ENCODE peak calls at places on chromosomes 2 and 18, in seven cellular contexts. P is HCT116, H is K562, O is GM12878, Y is H1, L is HepG2, C is SK-N-SH. W is an unnamed sample.

GRCh38 chr2:64230540-64230939 is 86.3 kb upstream of the PELI1 start:
- DNase-seq in L (no peak), Y (no peak), C (no peak), H (no peak), O (no peak), P (no peak), W (no peak)

GRCh38 chr2:134401081-134401497 is 147.2 kb downstream of the MGAT5 start:
- DNase-seq in Y (no peak), P (no peak), H (no peak), C (peak; percentile 70), L (no peak), O (no peak), W (no peak)

GRCh38 chr18:711330-711692 is 1.1 kb downstream of the ENOSF1 start:
- DNase-seq in C (peak; percentile 26), O (no peak), H (peak; percentile 52), P (no peak), L (no peak), Y (peak; percentile 45), W (no peak)

GRCh38 chr2:233112261-233113113 is 52.3 kb downstream of the INPP5D start:
- DNase-seq in H (no peak), Y (no peak), P (no peak), L (no peak), O (no peak), C (no peak), W (no peak)

GRCh38 chr18:41162191-41162590 is 792.8 kb upstream of the PIK3C3 start:
- DNase-seq in Y (no peak), P (no peak), H (no peak), L (no peak), O (no peak), C (no peak), W (no peak)

GRCh38 chr2:237685408-237685807 is 58.0 kb downstream of the LRRFIP1 start:
- DNase-seq in H (no peak), P (no peak), C (no peak), L (peak; percentile 66), Y (no peak), O (no peak), W (no peak)

GRCh38 chr18:78073275-78073674 is 823.6 kb downstream of the GALR1 start:
- DNase-seq in C (no peak), O (no peak), L (no peak), Y (no peak), H (no peak), P (no peak), W (no peak)

GRCh38 chr2:96146881-96147592 is 1.8 kb upstream of the DUSP2 start:
- DNase-seq in C (peak; percentile 85), L (no peak), Y (no peak), P (no peak), H (no peak), O (no peak), W (no peak)

GRCh38 chr2:41879367-41879871 is 168.4 kb upstream of the PKDCC start:
- DNase-seq in H (no peak), Y (no peak), C (peak; percentile 50), O (no peak), L (peak; percentile 16), P (no peak), W (no peak)

GRCh38 chr2:187299122-187299906 is 148.7 kb downstream of the CALCRL start:
- DNase-seq in L (no peak), H (no peak), O (no peak), P (no peak), Y (no peak), C (peak; percentile 12), W (no peak)

GRCh38 chr18:72878561-72878960 is 10.8 kb upstream of the NETO1 start:
- DNase-seq in Y (no peak), O (no peak), H (no peak), L (no peak), C (no peak), P (no peak), W (no peak)

GRCh38 chr2:159140070-159140774 is 146.3 kb downstream of the WDSUB1 start:
- DNase-seq in L (no peak), C (no peak), Y (no peak), O (no peak), H (no peak), P (no peak), W (no peak)

GRCh38 chr2:152537252-152537651 is 180.0 kb downstream of the PRPF40A start:
- DNase-seq in P (no peak), O (no peak), C (peak; percentile 29), Y (no peak), L (no peak), H (no peak), W (no peak)

GRCh38 chr18:31791817-31792579 is 31.3 kb upstream of the SLC25A52 start:
- DNase-seq in H (no peak), C (no peak), O (peak; percentile 76), L (no peak), P (no peak), Y (no peak), W (no peak)

GRCh38 chr2:237118025-237118424 is 32.3 kb downstream of the COPS8 start:
- DNase-seq in P (no peak), O (no peak), C (no peak), H (no peak), L (no peak), Y (no peak), W (no peak)

GRCh38 chr2:191923652-191923997 is 76.7 kb upstream of the CAVIN2 start:
- DNase-seq in O (no peak), L (no peak), H (no peak), C (no peak), P (no peak), Y (no peak), W (no peak)

GRCh38 chr18:10081477-10081876 is 167.7 kb downstream of the VAPA start:
- DNase-seq in Y (no peak), P (no peak), L (peak; percentile 41), C (no peak), H (no peak), O (no peak), W (no peak)

GRCh38 chr2:9336534-9337354 is 86.6 kb downstream of the ITGB1BP1 start:
- DNase-seq in O (no peak), H (peak; percentile 57), Y (no peak), L (peak; percentile 93), P (no peak), C (peak; percentile 84), W (no peak)

GRCh38 chr2:31558401-31559295 is 22.1 kb downstream of the SRD5A2 start:
- DNase-seq in O (no peak), C (no peak), H (no peak), Y (no peak), P (no peak), L (peak; percentile 77), W (no peak)

GRCh38 chr18:60421356-60422118 is 49.0 kb upstream of the MC4R start:
- DNase-seq in P (no peak), O (no peak), C (no peak), L (no peak), Y (no peak), H (no peak), W (no peak)

GRCh38 chr2:120318626-120319025 is 27.3 kb upstream of the INHBB start:
- DNase-seq in C (no peak), L (no peak), H (no peak), Y (no peak), P (no peak), O (no peak), W (no peak)

GRCh38 chr18:4888251-4888650 is 308.8 kb downstream of the AKAIN1 start:
- DNase-seq in C (no peak), L (no peak), Y (no peak), H (no peak), P (no peak), O (no peak), W (no peak)

GRCh38 chr18:54555996-54556395 is 35.0 kb upstream of the DYNAP start:
- DNase-seq in L (no peak), H (no peak), O (no peak), Y (no peak), P (no peak), C (no peak), W (no peak)

GRCh38 chr18:78922856-78923255 is 56.8 kb upstream of the SALL3 start:
- DNase-seq in O (no peak), H (no peak), P (no peak), C (no peak), Y (no peak), L (no peak), W (no peak)

GRCh38 chr2:72148975-72149555 is 1.4 kb upstream of the CYP26B1 start:
- DNase-seq in O (no peak), P (no peak), C (peak; percentile 73), H (peak; percentile 65), Y (peak; percentile 78), L (no peak), W (no peak)

DNA sequence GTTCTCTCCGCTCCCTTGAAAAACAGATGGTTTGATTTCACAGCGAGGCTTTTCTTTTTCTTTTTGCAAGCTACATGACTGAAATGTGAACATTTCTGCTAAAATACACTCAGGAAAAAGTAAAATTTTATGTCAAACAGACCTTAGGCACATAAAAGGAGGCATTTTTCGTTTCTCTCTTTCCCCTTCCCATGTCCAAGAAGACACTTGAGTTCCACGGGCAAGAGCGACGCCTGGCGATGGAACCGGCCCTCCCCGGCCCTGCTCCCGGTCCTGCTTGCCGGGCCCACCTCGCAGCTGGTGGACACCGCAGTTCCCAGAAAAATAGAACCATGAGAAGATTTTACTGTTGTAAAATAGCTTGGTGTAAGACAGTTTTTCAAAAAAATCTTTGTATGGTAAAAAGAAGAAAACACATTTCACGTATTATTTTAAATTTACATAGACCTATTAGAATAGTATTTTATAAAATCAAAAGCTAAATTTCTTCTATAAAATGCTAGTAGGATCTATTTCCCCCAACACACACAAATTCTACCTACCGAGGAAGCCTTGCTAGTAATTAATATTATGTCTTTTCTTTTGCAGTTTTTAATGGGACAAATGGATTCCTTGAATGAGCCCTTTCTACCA is 2.3 kb upstream of the ALKAL2 start:
- DNase-seq in L (peak; percentile 76), O (no peak), P (no peak), H (peak; percentile 74), Y (peak; percentile 81), C (peak; percentile 83), W (peak; percentile 75)
- TF ChIP-seq YY1 in L (peak; percentile 44), O (no peak), P (no peak), H (no peak), Y (no peak), C (no peak), W (no peak)

DNA sequence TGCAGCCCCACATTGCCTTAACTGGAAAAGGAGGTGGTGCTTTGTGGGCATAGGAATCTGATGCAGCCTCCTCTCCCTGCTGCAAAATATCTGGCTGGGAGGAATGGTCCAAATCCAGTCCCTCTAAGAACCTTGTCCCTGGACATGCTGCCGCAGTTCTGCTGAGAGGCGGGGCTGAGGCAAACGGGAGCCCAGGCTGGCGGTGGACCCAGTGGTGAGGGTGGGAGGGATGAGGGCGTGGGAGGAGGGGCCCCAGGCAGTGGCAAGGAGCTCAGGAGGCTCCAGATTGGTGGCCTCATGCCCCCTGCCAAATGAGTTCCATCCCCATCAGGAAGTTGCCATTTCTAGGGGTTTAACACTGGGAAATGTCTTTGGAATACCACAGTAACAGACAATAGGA is 36.2 kb downstream of the ZAP70 start:
- DNase-seq in O (no peak), P (no peak), H (no peak), L (no peak), C (no peak), Y (no peak), W (no peak)
- TF ChIP-seq YY1 in O (no peak), P (no peak), H (no peak), L (no peak), C (no peak), Y (no peak), W (no peak)

GRCh38 chr2:166088634-166089033 is 39.2 kb downstream of the SCN1A start:
- DNase-seq in P (no peak), O (no peak), Y (no peak), H (no peak), L (peak; percentile 53), C (no peak), W (no peak)
- TF ChIP-seq YY1 in P (no peak), O (no peak), Y (no peak), H (no peak), L (no peak), C (no peak), W (no peak)

GRCh38 chr2:236107971-236108625 is 60.1 kb downstream of the GBX2 start:
- DNase-seq in P (no peak), C (no peak), H (no peak), O (no peak), Y (no peak), L (no peak), W (no peak)
- TF ChIP-seq YY1 in P (no peak), C (no peak), H (no peak), O (no peak), Y (no peak), L (no peak), W (no peak)